ENCODE peak calls at places on chromosomes 13 and 19, in six cellular contexts. U, L, P, D, M and V are unnamed samples.

GRCh38 chr19:38977445-38978314 is 2.1 kb upstream of the FBXO17 start:
- DNase-seq in D (peak; percentile 8), L (no peak), M (no peak), P (no peak), U (peak; percentile 55), V (no peak)

GRCh38 chr19:5250127-5250659 is 90.4 kb downstream of the PTPRS start:
- DNase-seq in L (no peak), M (peak; percentile 80), U (no peak), P (no peak), D (no peak), V (peak; percentile 86)

GRCh38 chr13:99103536-99103935 is 97.1 kb upstream of the UBAC2 start:
- DNase-seq in D (no peak), U (no peak), P (no peak), M (no peak), L (no peak), V (no peak)

GRCh38 chr19:10471909-10472308 is 31.2 kb downstream of the KEAP1 start:
- DNase-seq in L (no peak), U (no peak), P (peak; percentile 71), D (no peak), M (no peak), V (no peak)

GRCh38 chr19:32873560-32873959 is 4.0 kb upstream of the SLC7A9 start:
- DNase-seq in U (no peak), M (no peak), P (no peak), L (no peak), D (no peak), V (peak; percentile 20)

GRCh38 chr19:45276284-45276687 is 25.2 kb downstream of the MARK4 start:
- DNase-seq in M (no peak), U (no peak), P (no peak), D (no peak), L (no peak), V (no peak)

GRCh38 chr13:40813662-40814454 is 24.4 kb downstream of the SLC25A15 start:
- DNase-seq in U (no peak), P (peak; percentile 53), M (no peak), D (no peak), L (no peak), V (no peak)

GRCh38 chr19:45406957-45407375 is 522 bp downstream of the POLR1G start:
- DNase-seq in L (no peak), M (no peak), P (no peak), U (no peak), D (peak; percentile 24), V (no peak)

GRCh38 chr13:84651288-84651687 is 769.0 kb upstream of the SLITRK1 start:
- DNase-seq in D (no peak), P (peak; percentile 65), L (no peak), M (no peak), U (no peak), V (no peak)

GRCh38 chr13:59425211-59425721 is 738.5 kb downstream of the DIAPH3 start:
- DNase-seq in M (no peak), P (no peak), L (no peak), U (no peak), D (no peak), V (no peak)

GRCh38 chr19:2016041-2016807 is 710 bp upstream of the BTBD2 start:
- DNase-seq in L (peak; percentile 84), P (peak; percentile 62), U (peak; percentile 54), D (peak; percentile 28), M (peak; percentile 88), V (peak; percentile 93)